ENCODE peak calls at places on chromosomes 16 and 17, in eight cellular contexts. W is HFFc6; D is activated CD4-positive, alpha-beta T cell treated with anti-CD3 and anti-CD28 coated beads, Interleukin-2, amount 50 U/mL, for 48 hours; R is bronchial epithelial cell; C is left ventricle myocardium superior; N is hepatic stellate cell; P is left kidney; U is activated B cell treated with CpG ODN at 0.5 μM for 24 hours. E is an unnamed sample.

GRCh38 chr16:81553814-81554675 is 109.4 kb downstream of the CMIP start:
- DNase-seq in W (no peak), D (no peak), R (no peak), C (no peak), N (no peak), P (no peak), U (no peak), E (no peak)

GRCh38 chr17:27082023-27082774 is 211.7 kb upstream of the WSB1 start:
- DNase-seq in W (no peak), D (no peak), R (no peak), C (no peak), N (no peak), P (no peak), U (no peak), E (no peak)

GRCh38 chr17:36978810-36979584 is 30.2 kb downstream of the AATF start:
- DNase-seq in W (no peak), D (no peak), R (peak), C (no peak), N (no peak), P (peak), U (no peak), E (no peak)

GRCh38 chr16:15427648-15428239 is 6.6 kb upstream of the BMERB1 start:
- DNase-seq in W (peak), D (peak), R (peak), C (peak), N (peak), P (peak), U (peak), E (peak)

GRCh38 chr16:31243734-31244670 is 15.8 kb upstream of the ITGAM start:
- DNase-seq in W (no peak), D (no peak), R (no peak), C (no peak), N (no peak), P (no peak), U (no peak), E (no peak)

GRCh38 chr16:69481901-69482341 is 57.5 kb downstream of the CYB5B start:
- DNase-seq in W (no peak), D (no peak), R (peak), C (peak), N (peak), P (peak), U (no peak), E (peak)

GRCh38 chr17:72576289-72576759 is 455.5 kb downstream of the SOX9 start:
- DNase-seq in W (no peak), D (no peak), R (no peak), C (no peak), N (no peak), P (peak), U (no peak), E (no peak)

GRCh38 chr16:29876578-29877249 is 13.7 kb upstream of the CDIPT start:
- DNase-seq in W (no peak), D (peak), R (no peak), C (peak), N (no peak), P (no peak), U (peak), E (no peak)

GRCh38 chr16:19304670-19305240 is 19.2 kb downstream of the CLEC19A start:
- DNase-seq in W (no peak), D (no peak), R (peak), C (no peak), N (no peak), P (no peak), U (no peak), E (no peak)

GRCh38 chr17:2959371-2960130 is 103.9 kb downstream of the OR1D5 start:
- DNase-seq in W (no peak), D (no peak), R (no peak), C (no peak), N (no peak), P (no peak), U (no peak), E (no peak)

GRCh38 chr16:2790631-2791030 is 3.3 kb upstream of the PRSS33 start:
- DNase-seq in W (no peak), D (no peak), R (no peak), C (no peak), N (no peak), P (no peak), U (no peak), E (no peak)

GRCh38 chr16:11392041-11392581 is 46.9 kb downstream of the RMI2 start:
- DNase-seq in W (no peak), D (no peak), R (no peak), C (peak), N (no peak), P (no peak), U (no peak), E (no peak)

GRCh38 chr16:79589495-79590134 is 10.9 kb downstream of the MAF start:
- DNase-seq in W (no peak), D (no peak), R (no peak), C (peak), N (no peak), P (no peak), U (no peak), E (peak)

GRCh38 chr17:58755577-58756245 is at the start of gene PPM1E:
- DNase-seq in W (no peak), D (peak), R (no peak), C (peak), N (peak), P (peak), U (peak), E (peak)

GRCh38 chr17:82083533-82084359 is 14.3 kb downstream of the FASN start:
- DNase-seq in W (no peak), D (no peak), R (no peak), C (no peak), N (no peak), P (peak), U (no peak), E (no peak)

GRCh38 chr17:73068322-73069153 is 23.9 kb downstream of the SLC39A11 start:
- DNase-seq in W (peak), D (no peak), R (peak), C (no peak), N (peak), P (peak), U (no peak), E (no peak)

GRCh38 chr17:15741624-15742023 is 9.5 kb downstream of the TBC1D26 start:
- DNase-seq in W (no peak), D (no peak), R (no peak), C (no peak), N (no peak), P (no peak), U (no peak), E (no peak)

GRCh38 chr17:76051071-76051467 is 21.2 kb downstream of the SRP68 start:
- DNase-seq in W (no peak), D (no peak), R (peak), C (no peak), N (no peak), P (no peak), U (no peak), E (no peak)

GRCh38 chr16:72033437-72033836 is 20.9 kb upstream of the HP start:
- DNase-seq in W (no peak), D (no peak), R (no peak), C (no peak), N (no peak), P (no peak), U (no peak), E (no peak)

GRCh38 chr17:75316253-75316652 is 27.0 kb upstream of the SLC25A19 start:
- DNase-seq in W (no peak), D (no peak), R (no peak), C (no peak), N (no peak), P (no peak), U (no peak), E (no peak)

GRCh38 chr16:29663020-29663828 is at the start of gene SPN:
- DNase-seq in W (no peak), D (peak), R (no peak), C (no peak), N (no peak), P (no peak), U (no peak), E (no peak)

GRCh38 chr17:38333635-38334295 is 10.0 kb downstream of the GPR179 start:
- DNase-seq in W (no peak), D (peak), R (no peak), C (no peak), N (peak), P (peak), U (no peak), E (no peak)

GRCh38 chr17:9389116-9389515 is 186.5 kb downstream of the STX8 start:
- DNase-seq in W (peak), D (peak), R (peak), C (no peak), N (no peak), P (peak), U (no peak), E (no peak)

GRCh38 chr17:62718420-62718819 is 89.7 kb downstream of the MARCHF10 start:
- DNase-seq in W (peak), D (peak), R (no peak), C (no peak), N (peak), P (peak), U (no peak), E (no peak)

GRCh38 chr17:28473542-28473941 is at the start of gene SLC13A2:
- DNase-seq in W (no peak), D (no peak), R (no peak), C (no peak), N (no peak), P (peak), U (no peak), E (no peak)

GRCh38 chr16:11799509-11800384 is 2.7 kb upstream of the ZC3H7A start:
- DNase-seq in W (no peak), D (no peak), R (no peak), C (no peak), N (no peak), P (no peak), U (no peak), E (no peak)

GRCh38 chr17:4199818-4200402 is 56.9 kb downstream of the CYB5D2 start:
- DNase-seq in W (no peak), D (peak), R (peak), C (no peak), N (peak), P (peak), U (no peak), E (no peak)

GRCh38 chr17:21174719-21175118 is 39.2 kb downstream of the TMEM11 start:
- DNase-seq in W (peak), D (no peak), R (no peak), C (no peak), N (peak), P (no peak), U (no peak), E (peak)

GRCh38 chr16:56363181-56363716 is 62.1 kb downstream of the AMFR start:
- DNase-seq in W (no peak), D (no peak), R (no peak), C (no peak), N (no peak), P (no peak), U (peak), E (no peak)

GRCh38 chr16:70331588-70332358 is 14.9 kb upstream of the DDX19A start:
- DNase-seq in W (no peak), D (no peak), R (no peak), C (no peak), N (peak), P (peak), U (no peak), E (peak)

GRCh38 chr17:57879437-57880085 is 29.7 kb upstream of the MRPS23 start:
- DNase-seq in W (no peak), D (peak), R (no peak), C (no peak), N (no peak), P (peak), U (no peak), E (no peak)

GRCh38 chr17:78356163-78356713 is 3.6 kb downstream of the SOCS3 start:
- DNase-seq in W (peak), D (peak), R (peak), C (no peak), N (no peak), P (peak), U (peak), E (peak)

GRCh38 chr17:75105269-75106080 is 4.3 kb upstream of the ARMC7 start:
- DNase-seq in W (peak), D (no peak), R (peak), C (peak), N (peak), P (peak), U (no peak), E (peak)

GRCh38 chr16:5077304-5077703 is 5.7 kb downstream of the ALG1 start:
- DNase-seq in W (no peak), D (no peak), R (no peak), C (no peak), N (no peak), P (no peak), U (no peak), E (no peak)

E was measured in right cardiac atrium.